ENCODE peak calls at places on chromosomes 4 and X, in five cellular contexts. V, K, N, F and G are unnamed samples.

GRCh38 chrX:38805294-38806053 is 4.2 kb downstream of the MID1IP1 start:
- DNase-seq in V (peak), K (peak), N (peak), F (peak), G (peak)

GRCh38 chr4:169225058-169225751 is 45.6 kb downstream of the SH3RF1 start:
- DNase-seq in V (no peak), K (peak), N (no peak), F (no peak), G (no peak)

GRCh38 chrX:147072747-147073146 is 258.2 kb upstream of the CXorf51A start:
- DNase-seq in V (no peak), K (no peak), N (no peak), F (no peak), G (no peak)

GRCh38 chr4:185143596-185143969 is 517 bp downstream of the SLC25A4 start:
- DNase-seq in V (no peak), K (no peak), N (peak), F (no peak), G (peak)

GRCh38 chr4:98780111-98780549 is 121.7 kb upstream of the TSPAN5 start:
- DNase-seq in V (no peak), K (no peak), N (no peak), F (no peak), G (peak)

GRCh38 chr4:3530663-3531254 is 1.5 kb downstream of the LRPAP1 start:
- DNase-seq in V (no peak), K (no peak), N (no peak), F (no peak), G (no peak)

GRCh38 chrX:6227445-6227820 is 1.2 kb downstream of the NLGN4X start:
- DNase-seq in V (no peak), K (no peak), N (no peak), F (no peak), G (no peak)

GRCh38 chr4:3687538-3687937 is 78.6 kb upstream of the ADRA2C start:
- DNase-seq in V (no peak), K (no peak), N (no peak), F (no peak), G (no peak)

GRCh38 chr4:36651253-36651652 is 369.8 kb downstream of the DTHD1 start:
- DNase-seq in V (no peak), K (no peak), N (no peak), F (no peak), G (no peak)

GRCh38 chr4:25509656-25510055 is 132.6 kb downstream of the ANAPC4 start:
- DNase-seq in V (no peak), K (no peak), N (no peak), F (no peak), G (no peak)

GRCh38 chr4:109574931-109575804 is 15.1 kb downstream of the MCUB start:
- DNase-seq in V (no peak), K (no peak), N (no peak), F (no peak), G (peak)

GRCh38 chr4:150619032-150619431 is 37.1 kb downstream of the MAB21L2 start:
- DNase-seq in V (no peak), K (no peak), N (no peak), F (no peak), G (no peak)

GRCh38 chr4:138222041-138222440 is 20.1 kb downstream of the SLC7A11 start:
- DNase-seq in V (no peak), K (peak), N (no peak), F (no peak), G (no peak)

GRCh38 chr4:147793973-147794690 is 62.2 kb downstream of the ARHGAP10 start:
- DNase-seq in V (no peak), K (no peak), N (no peak), F (no peak), G (no peak)

GRCh38 chr4:17578482-17578891 is 1.5 kb downstream of the LAP3 start:
- DNase-seq in V (no peak), K (no peak), N (no peak), F (no peak), G (no peak)

GRCh38 chr4:8337083-8337482 is 67.5 kb downstream of the HTRA3 start:
- DNase-seq in V (no peak), K (no peak), N (no peak), F (no peak), G (no peak)

GRCh38 chr4:16122784-16123183 is 39.0 kb upstream of the PROM1 start:
- DNase-seq in V (no peak), K (no peak), N (no peak), F (no peak), G (no peak)